ENCODE peak calls at places on chromosome 15, in six cellular contexts. Z is CMK; I is GM04504; U is stimulated activated naive CD8-positive, alpha-beta T cell treated with anti-CD3 and anti-CD28 coated beads, Interleukin-15, amount 100 ng/mL, for 72 hours; L is activated gamma-delta T cell treated with anti-CD3 and anti-CD28 coated beads, Interleukin-2, amount 50 U/mL, for 16 hours; X is stimulated activated CD8-positive, alpha-beta memory T cell treated with anti-CD3 and anti-CD28 coated beads, Interleukin-7, amount 100 ng/mL, for 1 hour. F is an unnamed sample.

GRCh38 chr15:63134245-63134644 is 12.6 kb downstream of the LACTB start:
- DNase-seq in X (no peak), Z (no peak), U (no peak), L (no peak), I (no peak), F (no peak)

GRCh38 chr15:40054746-40055575 is 16.0 kb upstream of the SRP14 start:
- DNase-seq in Z (no peak), U (peak; percentile 50), X (no peak), L (no peak), I (no peak), F (peak; percentile 63)

GRCh38 chr15:97009036-97009555 is 678.6 kb downstream of the NR2F2 start:
- DNase-seq in L (no peak), Z (no peak), X (no peak), U (no peak), I (no peak), F (no peak)

GRCh38 chr15:40591310-40591845 is 2.7 kb upstream of the KNL1 start:
- DNase-seq in X (no peak), I (no peak), Z (no peak), L (no peak), U (no peak), F (no peak)

GRCh38 chr15:98560338-98560737 is 88.0 kb upstream of the IGF1R start:
- DNase-seq in I (no peak), L (no peak), Z (no peak), U (no peak), X (no peak), F (no peak)

GRCh38 chr15:31396881-31397560 is 70.4 kb downstream of the KLF13 start:
- DNase-seq in L (no peak), X (no peak), Z (peak; percentile 66), I (peak; percentile 44), U (no peak), F (no peak)

GRCh38 chr15:69659454-69660050 is 206.9 kb downstream of the RPLP1 start:
- DNase-seq in X (no peak), I (no peak), L (no peak), U (no peak), Z (no peak), F (no peak)

GRCh38 chr15:46857103-46857502 is 860.2 kb upstream of the SEMA6D start:
- DNase-seq in X (no peak), Z (no peak), I (no peak), L (no peak), U (no peak), F (no peak)

GRCh38 chr15:25053000-25053815 is 98.4 kb downstream of the SNRPN start:
- DNase-seq in X (no peak), U (no peak), L (no peak), I (no peak), Z (no peak), F (no peak)

GRCh38 chr15:90221251-90221900 is 12.4 kb downstream of the CIB1 start:
- DNase-seq in X (no peak), U (peak; percentile 25), Z (peak; percentile 37), L (no peak), I (peak; percentile 64), F (peak; percentile 39)

GRCh38 chr15:62889734-62890505 is 152.6 kb upstream of the TPM1 start:
- DNase-seq in X (no peak), Z (no peak), U (no peak), I (no peak), L (no peak), F (no peak)

GRCh38 chr15:85541744-85542143 is 161.3 kb downstream of the AKAP13 start:
- DNase-seq in Z (no peak), L (no peak), U (peak; percentile 32), I (no peak), X (no peak), F (peak; percentile 19)

GRCh38 chr15:78637776-78638435 is 3.1 kb downstream of the CHRNB4 start:
- DNase-seq in U (no peak), X (no peak), L (no peak), I (no peak), Z (no peak), F (no peak)

GRCh38 chr15:91032919-91033803 is 10.8 kb upstream of the VPS33B start:
- DNase-seq in U (peak; percentile 68), X (no peak), I (no peak), L (peak; percentile 20), Z (no peak), F (peak; percentile 69)

GRCh38 chr15:68154923-68155559 is 50.1 kb downstream of the CALML4 start:
- DNase-seq in I (peak; percentile 38), L (no peak), X (no peak), Z (peak; percentile 11), U (no peak), F (no peak)

GRCh38 chr15:84811151-84811550 is 6.0 kb upstream of the ALPK3 start:
- DNase-seq in L (no peak), X (no peak), Z (no peak), I (no peak), U (no peak), F (no peak)